ENCODE peak calls at places on chromosomes 2 and 18, in nine cellular contexts. L, T, H, V, X, N, B, E and M are unnamed samples.

GRCh38 chr2:218867900-218868299 is 8.3 kb downstream of the WNT6 start:
- DNase-seq in L (no peak), T (no peak), H (no peak), V (no peak), X (no peak), N (no peak), B (no peak), E (no peak), M (no peak)

GRCh38 chr2:192373244-192373643 is 178.5 kb upstream of the TMEFF2 start:
- DNase-seq in L (no peak), T (no peak), H (no peak), V (no peak), X (no peak), N (no peak), B (no peak), E (no peak), M (no peak)

GRCh38 chr2:151669585-151670081 is 64.6 kb downstream of the NEB start:
- DNase-seq in L (no peak), T (peak; percentile 11), H (peak; percentile 60), V (no peak), X (peak; percentile 15), N (no peak), B (peak; percentile 63), E (no peak), M (no peak)

GRCh38 chr2:239824051-239824694 is 201.0 kb downstream of the NDUFA10 start:
- DNase-seq in L (no peak), T (peak; percentile 72), H (peak; percentile 4), V (no peak), X (no peak), N (no peak), B (peak; percentile 24), E (no peak), M (peak; percentile 18)

GRCh38 chr2:237774811-237775553 is 23.6 kb upstream of the RBM44 start:
- DNase-seq in L (no peak), T (peak; percentile 51), H (peak; percentile 37), V (peak; percentile 43), X (peak; percentile 63), N (peak; percentile 33), B (peak; percentile 65), E (peak; percentile 64), M (peak; percentile 5)

GRCh38 chr2:85976106-85976920 is 87.5 kb upstream of the ST3GAL5 start:
- DNase-seq in L (no peak), T (no peak), H (peak; percentile 13), V (no peak), X (no peak), N (no peak), B (no peak), E (no peak), M (no peak)

GRCh38 chr2:3348771-3349170 is 28.8 kb downstream of the EIPR1 start:
- DNase-seq in L (no peak), T (no peak), H (no peak), V (no peak), X (no peak), N (no peak), B (no peak), E (no peak), M (no peak)

GRCh38 chr18:48409591-48410094 is 460 bp upstream of the ZBTB7C start:
- DNase-seq in L (no peak), T (peak; percentile 40), H (peak; percentile 27), V (no peak), X (peak; percentile 14), N (no peak), B (peak; percentile 60), E (peak; percentile 51), M (no peak)

GRCh38 chr18:2895391-2895790 is 48.6 kb downstream of the EMILIN2 start:
- DNase-seq in L (no peak), T (no peak), H (no peak), V (no peak), X (no peak), N (no peak), B (no peak), E (no peak), M (no peak)

GRCh38 chr18:53935803-53936202 is 288.7 kb downstream of the MBD2 start:
- DNase-seq in L (no peak), T (no peak), H (no peak), V (no peak), X (no peak), N (no peak), B (no peak), E (no peak), M (no peak)

GRCh38 chr2:11411768-11412448 is 54.1 kb downstream of the E2F6 start:
- DNase-seq in L (no peak), T (no peak), H (peak; percentile 33), V (peak; percentile 29), X (peak; percentile 68), N (no peak), B (peak; percentile 69), E (peak; percentile 35), M (no peak)

GRCh38 chr2:19473415-19473814 is 115.0 kb upstream of the OSR1 start:
- DNase-seq in L (no peak), T (no peak), H (no peak), V (no peak), X (no peak), N (no peak), B (no peak), E (no peak), M (no peak)

GRCh38 chr2:53021285-53021684 is 746.3 kb upstream of the CHAC2 start:
- DNase-seq in L (no peak), T (no peak), H (no peak), V (peak; percentile 42), X (no peak), N (no peak), B (peak; percentile 42), E (no peak), M (no peak)

GRCh38 chr2:212024040-212024439 is 514.6 kb downstream of the ERBB4 start:
- DNase-seq in L (no peak), T (no peak), H (no peak), V (no peak), X (no peak), N (no peak), B (no peak), E (no peak), M (no peak)

GRCh38 chr18:59813942-59814341 is 85.9 kb upstream of the PMAIP1 start:
- DNase-seq in L (no peak), T (no peak), H (no peak), V (no peak), X (no peak), N (no peak), B (no peak), E (no peak), M (no peak)

GRCh38 chr2:33412920-33413319 is 63.5 kb upstream of the RASGRP3 start:
- DNase-seq in L (no peak), T (no peak), H (no peak), V (peak; percentile 71), X (peak; percentile 19), N (no peak), B (peak; percentile 64), E (peak; percentile 22), M (no peak)

GRCh38 chr2:157857881-157858280 is 18.2 kb downstream of the ACVR1 start:
- DNase-seq in L (no peak), T (no peak), H (no peak), V (no peak), X (no peak), N (no peak), B (no peak), E (no peak), M (no peak)

GRCh38 chr2:199955339-199956061 is at the start of the genes MAIP1 and TYW5:
- DNase-seq in L (peak; percentile 84), T (peak; percentile 85), H (peak; percentile 72), V (peak; percentile 82), X (peak; percentile 81), N (peak; percentile 73), B (peak; percentile 92), E (peak; percentile 80), M (peak; percentile 68)

GRCh38 chr2:134919360-134920210 is 963 bp downstream of the CCNT2 start:
- DNase-seq in L (peak; percentile 56), T (peak; percentile 53), H (peak; percentile 50), V (no peak), X (peak; percentile 16), N (no peak), B (no peak), E (peak; percentile 17), M (no peak)

GRCh38 chr2:102141011-102141914 is 1.3 kb upstream of the IL1R1 start:
- DNase-seq in L (no peak), T (no peak), H (no peak), V (peak; percentile 95), X (no peak), N (no peak), B (peak; percentile 45), E (no peak), M (no peak)

GRCh38 chr2:191930205-191930604 is 83.3 kb upstream of the CAVIN2 start:
- DNase-seq in L (no peak), T (no peak), H (no peak), V (no peak), X (no peak), N (no peak), B (no peak), E (no peak), M (no peak)

GRCh38 chr18:48459471-48459870 is 50.3 kb upstream of the ZBTB7C start:
- DNase-seq in L (no peak), T (no peak), H (no peak), V (no peak), X (no peak), N (no peak), B (no peak), E (no peak), M (no peak)

GRCh38 chr2:113283704-113284284 is 5.1 kb upstream of the PAX8 start:
- DNase-seq in L (no peak), T (no peak), H (peak; percentile 64), V (peak; percentile 94), X (no peak), N (no peak), B (peak; percentile 97), E (no peak), M (no peak)

GRCh38 chr18:79572093-79572780 is 107.4 kb upstream of the CTDP1 start:
- DNase-seq in L (peak; percentile 21), T (no peak), H (no peak), V (no peak), X (no peak), N (no peak), B (no peak), E (no peak), M (no peak)

GRCh38 chr18:36662000-36662399 is 166.8 kb downstream of the TPGS2 start:
- DNase-seq in L (no peak), T (no peak), H (no peak), V (peak; percentile 39), X (no peak), N (no peak), B (no peak), E (no peak), M (no peak)

GRCh38 chr2:188969236-188970032 is 4.7 kb upstream of the COL3A1 start:
- DNase-seq in L (no peak), T (no peak), H (no peak), V (peak; percentile 92), X (no peak), N (no peak), B (peak; percentile 10), E (no peak), M (no peak)

GRCh38 chr2:102172749-102173148 is 14.1 kb upstream of the IL1RL2 start:
- DNase-seq in L (no peak), T (no peak), H (no peak), V (no peak), X (no peak), N (no peak), B (no peak), E (no peak), M (no peak)

GRCh38 chr2:204108874-204109295 is 172.3 kb downstream of the ICOS start:
- DNase-seq in L (no peak), T (no peak), H (no peak), V (no peak), X (no peak), N (peak; percentile 20), B (no peak), E (no peak), M (no peak)

GRCh38 chr2:71831208-71831577 is 316.5 kb downstream of the CYP26B1 start:
- DNase-seq in L (no peak), T (no peak), H (peak; percentile 28), V (peak; percentile 7), X (no peak), N (no peak), B (peak; percentile 93), E (no peak), M (no peak)

GRCh38 chr2:208373460-208374089 is 33.0 kb upstream of the PTH2R start:
- DNase-seq in L (peak; percentile 53), T (peak; percentile 52), H (no peak), V (peak; percentile 50), X (peak; percentile 64), N (no peak), B (peak; percentile 70), E (peak; percentile 70), M (peak; percentile 31)

GRCh38 chr18:59051470-59052165 is 88.1 kb upstream of the SEC11C start:
- DNase-seq in L (no peak), T (no peak), H (peak; percentile 84), V (peak; percentile 45), X (no peak), N (no peak), B (peak; percentile 36), E (no peak), M (no peak)